ENCODE peak calls at places on chromosome X, in six cellular contexts. One of them, this sample, is unnamed.

GRCh38 chrX:103823591-103823990 is 8.5 kb downstream of the RAB9B start:
- DNase-seq in hepatocyte: no peak
- DNase-seq in H9: no peak
- DNase-seq in PC-9: no peak
- DNase-seq in astrocyte: peak; percentile 26
- DNase-seq in fibroblast of lung: peak; percentile 41
- DNase-seq in this sample: no peak

GRCh38 chrX:77346859-77347258 is 100.3 kb upstream of the FGF16 start:
- DNase-seq in hepatocyte: no peak
- DNase-seq in H9: no peak
- DNase-seq in PC-9: no peak
- DNase-seq in astrocyte: no peak
- DNase-seq in fibroblast of lung: no peak
- DNase-seq in this sample: no peak

GRCh38 chrX:36650622-36651021 is 357.5 kb upstream of the FAM47C start:
- DNase-seq in hepatocyte: no peak
- DNase-seq in H9: no peak
- DNase-seq in PC-9: no peak
- DNase-seq in astrocyte: no peak
- DNase-seq in fibroblast of lung: no peak
- DNase-seq in this sample: no peak

GRCh38 chrX:114619874-114620273 is 36.0 kb downstream of the HTR2C start:
- DNase-seq in hepatocyte: peak; percentile 18
- DNase-seq in H9: no peak
- DNase-seq in PC-9: no peak
- DNase-seq in astrocyte: no peak
- DNase-seq in fibroblast of lung: no peak
- DNase-seq in this sample: no peak

GRCh38 chrX:23228454-23228853 is 106.2 kb upstream of the PTCHD1 start:
- DNase-seq in hepatocyte: no peak
- DNase-seq in H9: no peak
- DNase-seq in PC-9: no peak
- DNase-seq in astrocyte: no peak
- DNase-seq in fibroblast of lung: no peak
- DNase-seq in this sample: no peak

GRCh38 chrX:2484721-2485459 is 15.9 kb downstream of the DHRSX start:
- DNase-seq in hepatocyte: no peak
- DNase-seq in H9: no peak
- DNase-seq in PC-9: no peak
- DNase-seq in astrocyte: peak; percentile 38
- DNase-seq in fibroblast of lung: peak; percentile 58
- DNase-seq in this sample: no peak

GRCh38 chrX:21940356-21940829 is at the start of gene SMS:
- DNase-seq in hepatocyte: peak; percentile 83
- DNase-seq in H9: peak; percentile 67
- DNase-seq in PC-9: peak; percentile 59
- DNase-seq in astrocyte: peak; percentile 58
- DNase-seq in fibroblast of lung: peak; percentile 75
- DNase-seq in this sample: no peak

GRCh38 chrX:22135171-22135711 is 103.1 kb downstream of the PHEX start:
- DNase-seq in hepatocyte: no peak
- DNase-seq in H9: no peak
- DNase-seq in PC-9: peak; percentile 84
- DNase-seq in astrocyte: peak; percentile 42
- DNase-seq in fibroblast of lung: peak; percentile 53
- DNase-seq in this sample: no peak

GRCh38 chrX:17375631-17376380 is 806 bp downstream of the NHS start:
- DNase-seq in hepatocyte: peak; percentile 46
- DNase-seq in H9: peak; percentile 42
- DNase-seq in PC-9: no peak
- DNase-seq in astrocyte: no peak
- DNase-seq in fibroblast of lung: peak; percentile 43
- DNase-seq in this sample: no peak

GRCh38 chrX:105876658-105877057 is 54.3 kb downstream of the NRK start:
- DNase-seq in hepatocyte: peak; percentile 12
- DNase-seq in H9: no peak
- DNase-seq in PC-9: no peak
- DNase-seq in astrocyte: no peak
- DNase-seq in fibroblast of lung: no peak
- DNase-seq in this sample: peak; percentile 29

GRCh38 chrX:130130990-130131389 is 20.7 kb upstream of the ELF4 start:
- DNase-seq in hepatocyte: no peak
- DNase-seq in H9: no peak
- DNase-seq in PC-9: no peak
- DNase-seq in astrocyte: no peak
- DNase-seq in fibroblast of lung: no peak
- DNase-seq in this sample: no peak

GRCh38 chrX:49171752-49172279 is at the start of gene PLP2:
- DNase-seq in hepatocyte: peak; percentile 74
- DNase-seq in H9: no peak
- DNase-seq in PC-9: peak; percentile 46
- DNase-seq in astrocyte: peak; percentile 24
- DNase-seq in fibroblast of lung: peak; percentile 59
- DNase-seq in this sample: no peak

GRCh38 chrX:153693216-153694086 is 5.7 kb downstream of the SLC6A8 start:
- DNase-seq in hepatocyte: no peak
- DNase-seq in H9: no peak
- DNase-seq in PC-9: no peak
- DNase-seq in astrocyte: no peak
- DNase-seq in fibroblast of lung: no peak
- DNase-seq in this sample: no peak

GRCh38 chrX:51334276-51334675 is 1.7 kb downstream of the NUDT10 start:
- DNase-seq in hepatocyte: no peak
- DNase-seq in H9: no peak
- DNase-seq in PC-9: no peak
- DNase-seq in astrocyte: peak; percentile 45
- DNase-seq in fibroblast of lung: peak; percentile 53
- DNase-seq in this sample: no peak
- H3K4me2 ChIP-seq in hepatocyte: peak overlapping the region; percentile 80
- H3K4me2 ChIP-seq in H9: peak overlapping the region; percentile 49
- H3K4me2 ChIP-seq in PC-9: no peak overlapping the region
- H3K4me2 ChIP-seq in astrocyte: peak overlapping the region; percentile 22
- H3K4me2 ChIP-seq in fibroblast of lung: no peak overlapping the region
- H3K4me2 ChIP-seq in this sample: no peak overlapping the region

DNA sequence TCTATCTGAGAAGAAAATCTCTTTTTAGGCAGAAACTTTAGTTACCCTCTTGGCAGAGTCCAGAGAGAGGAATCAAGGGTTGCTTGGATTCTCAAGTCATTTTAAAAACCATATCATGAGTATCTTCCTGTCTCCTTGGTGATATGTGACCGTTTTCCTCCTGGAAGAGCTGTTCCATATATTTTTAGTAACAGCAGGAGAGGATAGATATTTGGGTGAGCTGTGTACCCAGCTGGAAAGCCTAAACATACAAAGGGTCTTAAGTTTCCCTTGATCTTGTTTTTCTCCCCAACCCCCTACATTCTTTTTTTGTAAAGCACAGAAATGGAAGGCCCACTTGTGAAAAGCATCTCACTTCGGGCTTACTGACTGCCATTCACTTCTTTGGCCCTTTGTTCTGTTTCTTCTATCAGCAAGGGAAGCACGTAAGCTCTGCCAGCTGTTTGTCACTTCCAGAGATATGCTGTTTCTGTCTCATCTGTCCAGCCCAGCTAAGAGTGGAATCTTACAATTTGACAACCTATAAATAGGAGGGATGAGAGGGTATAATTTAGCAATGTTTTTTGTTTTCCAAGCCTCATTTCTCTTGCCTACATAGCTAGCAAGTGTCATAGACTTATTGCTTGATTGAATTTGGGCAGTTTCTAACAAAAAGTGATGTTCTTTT is 38.9 kb downstream of the TSPAN7 start:
- DNase-seq in hepatocyte: no peak
- DNase-seq in H9: no peak
- DNase-seq in PC-9: no peak
- DNase-seq in astrocyte: no peak
- DNase-seq in fibroblast of lung: no peak
- DNase-seq in this sample: no peak
- H3K79me2 ChIP-seq in hepatocyte: no peaks in the 10 kb centered on the region
- H3K79me2 ChIP-seq in H9: no peaks in the 10 kb centered on the region
- H3K79me2 ChIP-seq in PC-9: no peaks in the 10 kb centered on the region
- H3K79me2 ChIP-seq in astrocyte: no peaks in the 10 kb centered on the region
- H3K79me2 ChIP-seq in fibroblast of lung: no peaks in the 10 kb centered on the region
- H3K79me2 ChIP-seq in this sample: no peaks in the 10 kb centered on the region

GRCh38 chrX:67723580-67724351 is 179.9 kb downstream of the AR start:
- DNase-seq in hepatocyte: no peak
- DNase-seq in H9: no peak
- DNase-seq in PC-9: no peak
- DNase-seq in astrocyte: no peak
- DNase-seq in fibroblast of lung: no peak
- DNase-seq in this sample: no peak
- H3K4me2 ChIP-seq in hepatocyte: no peak overlapping the region
- H3K4me2 ChIP-seq in H9: no peak overlapping the region
- H3K4me2 ChIP-seq in PC-9: no peak overlapping the region
- H3K4me2 ChIP-seq in astrocyte: no peak overlapping the region
- H3K4me2 ChIP-seq in fibroblast of lung: no peak overlapping the region
- H3K4me2 ChIP-seq in this sample: no peak overlapping the region

GRCh38 chrX:19638968-19639539 is 123.7 kb upstream of the MAP3K15 start:
- DNase-seq in hepatocyte: no peak
- DNase-seq in H9: no peak
- DNase-seq in PC-9: no peak
- DNase-seq in astrocyte: no peak
- DNase-seq in fibroblast of lung: no peak
- DNase-seq in this sample: no peak

GRCh38 chrX:19642517-19643109 is 127.3 kb upstream of the MAP3K15 start:
- DNase-seq in hepatocyte: no peak
- DNase-seq in H9: no peak
- DNase-seq in PC-9: no peak
- DNase-seq in astrocyte: no peak
- DNase-seq in fibroblast of lung: no peak
- DNase-seq in this sample: no peak

GRCh38 chrX:19636989-19637388 is 121.7 kb upstream of the MAP3K15 start:
- DNase-seq in hepatocyte: no peak
- DNase-seq in H9: no peak
- DNase-seq in PC-9: no peak
- DNase-seq in astrocyte: no peak
- DNase-seq in fibroblast of lung: no peak
- DNase-seq in this sample: no peak

GRCh38 chrX:19640693-19641374 is 125.5 kb upstream of the MAP3K15 start:
- DNase-seq in hepatocyte: no peak
- DNase-seq in H9: no peak
- DNase-seq in PC-9: no peak
- DNase-seq in astrocyte: no peak
- DNase-seq in fibroblast of lung: no peak
- DNase-seq in this sample: no peak

GRCh38 chrX:19640063-19640462 is 124.8 kb upstream of the MAP3K15 start:
- DNase-seq in hepatocyte: no peak
- DNase-seq in H9: no peak
- DNase-seq in PC-9: no peak
- DNase-seq in astrocyte: no peak
- DNase-seq in fibroblast of lung: no peak
- DNase-seq in this sample: no peak
- H3K79me2 ChIP-seq in hepatocyte: no peaks in the 10 kb centered on the region
- H3K79me2 ChIP-seq in H9: no peaks in the 10 kb centered on the region
- H3K79me2 ChIP-seq in PC-9: no peaks in the 10 kb centered on the region
- H3K79me2 ChIP-seq in astrocyte: no peaks in the 10 kb centered on the region
- H3K79me2 ChIP-seq in fibroblast of lung: no peaks in the 10 kb centered on the region
- H3K79me2 ChIP-seq in this sample: no peaks in the 10 kb centered on the region

GRCh38 chrX:107827137-107827831 is 1.6 kb downstream of the MID2 start:
- DNase-seq in hepatocyte: peak; percentile 7
- DNase-seq in H9: no peak
- DNase-seq in PC-9: no peak
- DNase-seq in astrocyte: no peak
- DNase-seq in fibroblast of lung: no peak
- DNase-seq in this sample: no peak
- H3K4me2 ChIP-seq in hepatocyte: peak overlapping the region; percentile 79
- H3K4me2 ChIP-seq in H9: peak overlapping the region; percentile 73
- H3K4me2 ChIP-seq in PC-9: peak overlapping the region; percentile 94
- H3K4me2 ChIP-seq in astrocyte: peak overlapping the region; percentile 82
- H3K4me2 ChIP-seq in fibroblast of lung: peak overlapping the region; percentile 71
- H3K4me2 ChIP-seq in this sample: peak overlapping the region; percentile 79

GRCh38 chrX:70292788-70293187 is 2.9 kb downstream of the KIF4A start:
- DNase-seq in hepatocyte: no peak
- DNase-seq in H9: no peak
- DNase-seq in PC-9: no peak
- DNase-seq in astrocyte: no peak
- DNase-seq in fibroblast of lung: no peak
- DNase-seq in this sample: no peak
- H3K79me2 ChIP-seq in hepatocyte: peaks cover 2% of the 10 kb centered on the region
- H3K79me2 ChIP-seq in H9: no peaks in the 10 kb centered on the region
- H3K79me2 ChIP-seq in PC-9: peaks cover 30% of the 10 kb centered on the region
- H3K79me2 ChIP-seq in astrocyte: peaks cover 78% of the 10 kb centered on the region
- H3K79me2 ChIP-seq in fibroblast of lung: peaks cover 53% of the 10 kb centered on the region
- H3K79me2 ChIP-seq in this sample: peaks cover 77% of the 10 kb centered on the region

DNA sequence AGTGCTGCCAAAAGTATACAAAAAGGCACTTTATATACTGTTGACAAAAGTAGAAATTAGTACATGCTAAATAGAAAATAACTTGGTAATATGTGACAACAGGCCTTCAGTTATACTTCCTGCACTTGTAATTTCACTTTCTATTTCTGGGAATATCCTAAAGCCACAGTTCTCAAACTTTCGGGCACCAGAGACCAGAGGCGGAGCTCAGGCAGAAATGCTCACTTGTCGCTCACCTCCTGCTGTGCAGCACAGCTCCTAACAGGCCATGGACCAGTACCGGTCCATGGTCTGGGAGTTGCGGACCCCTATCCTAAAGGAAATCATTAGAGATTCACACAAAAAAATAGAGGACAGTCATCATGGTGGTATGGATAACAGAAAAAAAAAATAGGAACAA is 25.7 kb downstream of the ACSL4 start:
- DNase-seq in hepatocyte: no peak
- DNase-seq in H9: no peak
- DNase-seq in PC-9: no peak
- DNase-seq in astrocyte: no peak
- DNase-seq in fibroblast of lung: no peak
- DNase-seq in this sample: no peak
- H3K4me2 ChIP-seq in hepatocyte: no peak overlapping the region
- H3K4me2 ChIP-seq in H9: no peak overlapping the region
- H3K4me2 ChIP-seq in PC-9: no peak overlapping the region
- H3K4me2 ChIP-seq in astrocyte: no peak overlapping the region
- H3K4me2 ChIP-seq in fibroblast of lung: peak overlapping the region; percentile 51
- H3K4me2 ChIP-seq in this sample: no peak overlapping the region